ENCODE peak calls at places on chromosomes 5 and 9, in eight cellular contexts. H is breast epithelium, Z is thyroid gland, V is A549, G is Peyer's patch, N is adrenal gland, K is vagina, X is uterus. L is an unnamed sample.

GRCh38 chr9:33165263-33166151 is 1.6 kb downstream of the B4GALT1 start:
- DNase-seq in H (no peak), Z (peak; percentile 49), V (peak; percentile 82), G (peak; percentile 86), N (peak; percentile 80), K (peak; percentile 90), X (peak; percentile 80), L (peak; percentile 99)

GRCh38 chr5:25858019-25858418 is 1180.4 kb downstream of the CDH9 start:
- DNase-seq in H (no peak), Z (no peak), V (peak; percentile 32), G (no peak), N (no peak), K (no peak), X (no peak), L (no peak)

GRCh38 chr5:72154076-72154756 is 46.9 kb downstream of the MAP1B start:
- DNase-seq in H (no peak), Z (peak; percentile 14), V (no peak), G (no peak), N (no peak), K (no peak), X (no peak), L (no peak)

GRCh38 chr9:16668906-16669305 is 201.6 kb downstream of the BNC2 start:
- DNase-seq in H (no peak), Z (no peak), V (no peak), G (no peak), N (no peak), K (no peak), X (no peak), L (no peak)

GRCh38 chr5:31193026-31193425 is 460 bp upstream of the CDH6 start:
- DNase-seq in H (no peak), Z (no peak), V (no peak), G (no peak), N (no peak), K (no peak), X (no peak), L (no peak)

GRCh38 chr9:88697764-88698436 is 162.9 kb downstream of the NXNL2 start:
- DNase-seq in H (no peak), Z (no peak), V (no peak), G (no peak), N (no peak), K (no peak), X (no peak), L (no peak)

GRCh38 chr9:134364391-134365114 is 38.3 kb downstream of the RXRA start:
- DNase-seq in H (no peak), Z (no peak), V (no peak), G (no peak), N (no peak), K (no peak), X (no peak), L (no peak)

GRCh38 chr5:6579535-6579934 is 53.3 kb downstream of the NSUN2 start:
- DNase-seq in H (no peak), Z (no peak), V (no peak), G (no peak), N (no peak), K (no peak), X (no peak), L (no peak)

GRCh38 chr9:5941214-5941613 is 50.5 kb downstream of the MLANA start:
- DNase-seq in H (no peak), Z (no peak), V (no peak), G (no peak), N (no peak), K (no peak), X (no peak), L (no peak)

GRCh38 chr5:39118638-39119037 is 44.4 kb upstream of the RICTOR start:
- DNase-seq in H (no peak), Z (no peak), V (no peak), G (no peak), N (no peak), K (no peak), X (no peak), L (no peak)

GRCh38 chr9:92292338-92293074 is 991 bp downstream of the IARS1 start:
- DNase-seq in H (no peak), Z (peak; percentile 3), V (peak; percentile 22), G (no peak), N (no peak), K (no peak), X (no peak), L (no peak)

GRCh38 chr9:106892632-106893031 is 29.7 kb downstream of the ZNF462 start:
- DNase-seq in H (peak; percentile 86), Z (peak; percentile 35), V (peak; percentile 90), G (peak; percentile 49), N (peak; percentile 76), K (no peak), X (peak; percentile 60), L (peak; percentile 26)

GRCh38 chr9:3809724-3810123 is 283.9 kb upstream of the RFX3 start:
- DNase-seq in H (no peak), Z (no peak), V (peak; percentile 21), G (no peak), N (no peak), K (no peak), X (no peak), L (no peak)

GRCh38 chr5:102858808-102859207 is 103.7 kb downstream of the PAM start:
- DNase-seq in H (no peak), Z (no peak), V (no peak), G (no peak), N (no peak), K (no peak), X (no peak), L (no peak)

GRCh38 chr9:114852050-114852594 is 46.3 kb upstream of the TNFSF15 start:
- DNase-seq in H (no peak), Z (no peak), V (no peak), G (no peak), N (peak; percentile 28), K (no peak), X (peak; percentile 29), L (peak; percentile 41)

GRCh38 chr9:27664136-27664819 is 91.0 kb upstream of the C9orf72 start:
- DNase-seq in H (no peak), Z (no peak), V (no peak), G (no peak), N (no peak), K (no peak), X (peak; percentile 36), L (no peak)

DNA sequence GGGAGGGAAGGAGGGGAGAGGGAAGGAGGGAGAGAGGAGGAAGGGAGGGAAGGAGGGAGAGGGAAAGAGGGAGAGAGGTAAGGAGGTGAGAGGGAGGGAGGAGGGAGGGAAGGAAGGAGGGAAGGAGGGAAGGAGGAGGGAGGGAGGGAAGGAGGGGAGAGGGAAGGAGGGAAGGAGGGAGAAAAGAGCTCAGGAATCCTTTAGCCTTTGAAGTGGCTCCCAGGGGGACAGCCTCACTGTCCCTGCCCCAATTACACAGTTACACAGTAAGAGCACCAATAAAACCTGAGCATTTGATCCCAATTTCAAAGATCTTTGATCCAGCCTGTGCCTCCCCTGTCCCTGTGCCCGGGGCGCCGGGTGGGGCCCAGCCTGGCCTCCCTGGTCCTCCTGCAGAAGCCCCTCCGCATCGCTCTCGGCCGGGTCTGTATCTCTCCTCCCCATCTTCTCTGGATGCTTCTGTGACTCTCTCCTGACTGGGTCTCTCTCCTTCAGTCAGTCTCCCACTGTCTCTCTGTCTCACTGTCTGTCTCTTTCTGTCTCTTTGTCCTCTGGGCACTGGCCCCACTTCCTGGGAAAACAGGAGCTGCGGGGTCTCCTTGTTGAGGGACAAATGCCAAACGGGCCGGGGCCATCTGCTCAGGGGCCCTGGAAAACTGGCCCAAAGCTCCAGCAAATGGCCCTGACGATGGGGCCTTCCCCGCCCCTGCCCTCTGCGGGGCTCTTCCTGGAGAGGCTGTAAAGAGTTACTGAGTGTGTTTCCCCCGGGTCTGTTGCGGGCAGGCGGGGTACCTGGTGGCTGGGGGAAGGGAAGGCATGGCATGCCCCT is 54.2 kb upstream of the EGFL7 start:
- DNase-seq in H (no peak), Z (no peak), V (no peak), G (no peak), N (no peak), K (no peak), X (no peak), L (no peak)
- TF ChIP-seq POLR2A in H (no peak), Z (no peak), V (no peak), G (no peak), N (no peak), K (no peak), X (no peak), L (no peak)

GRCh38 chr9:19230356-19231125 is at the start of gene DENND4C:
- DNase-seq in H (peak; percentile 82), Z (peak; percentile 89), V (peak; percentile 87), G (peak; percentile 93), N (peak; percentile 85), K (no peak), X (peak; percentile 85), L (peak; percentile 82)
- TF ChIP-seq POLR2A in H (peak; percentile 49), Z (peak; percentile 95), V (peak; percentile 81), G (peak; percentile 91), N (no peak), K (peak; percentile 45), X (peak; percentile 85), L (peak; percentile 83)

GRCh38 chr9:137875846-137876245 is 1.7 kb upstream of the CACNA1B start:
- DNase-seq in H (no peak), Z (no peak), V (no peak), G (no peak), N (no peak), K (no peak), X (no peak), L (no peak)

GRCh38 chr9:137872296-137872695 is 5.3 kb upstream of the CACNA1B start:
- DNase-seq in H (no peak), Z (no peak), V (no peak), G (no peak), N (no peak), K (no peak), X (no peak), L (no peak)

GRCh38 chr9:137873408-137873807 is 4.2 kb upstream of the CACNA1B start:
- DNase-seq in H (no peak), Z (no peak), V (no peak), G (no peak), N (no peak), K (no peak), X (no peak), L (no peak)

GRCh38 chr9:137875354-137875753 is 2.2 kb upstream of the CACNA1B start:
- DNase-seq in H (no peak), Z (no peak), V (no peak), G (no peak), N (no peak), K (no peak), X (no peak), L (no peak)

GRCh38 chr9:137873858-137874363 is 3.7 kb upstream of the CACNA1B start:
- DNase-seq in H (no peak), Z (no peak), V (no peak), G (no peak), N (no peak), K (no peak), X (no peak), L (no peak)
- TF ChIP-seq POLR2A in H (no peak), Z (no peak), V (no peak), G (no peak), N (no peak), K (no peak), X (no peak), L (no peak)

DNA sequence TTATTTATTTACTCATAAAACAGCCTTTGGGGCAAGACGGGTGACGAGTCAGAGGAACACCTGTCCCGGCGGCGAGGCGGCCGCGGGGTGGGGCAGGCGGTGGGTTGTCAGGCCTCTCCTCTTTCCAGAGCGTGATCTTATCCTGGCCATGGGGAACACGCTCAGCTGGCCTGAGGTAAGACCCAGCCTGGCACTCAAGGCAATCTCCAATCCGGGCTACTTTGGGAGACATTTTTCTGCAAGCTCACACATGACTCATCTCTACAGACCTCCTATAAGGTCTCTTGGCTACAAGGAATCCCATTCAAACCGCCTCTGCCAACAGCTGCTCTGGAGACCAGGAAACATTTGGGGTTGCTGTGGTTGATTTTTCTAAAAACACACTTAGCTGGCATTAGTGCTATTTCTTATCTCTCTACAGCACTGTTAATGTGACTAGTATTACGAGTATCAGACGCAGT is 6.2 kb downstream of the RAPGEF1 start:
- DNase-seq in H (no peak), Z (no peak), V (peak; percentile 88), G (peak; percentile 74), N (peak; percentile 78), K (no peak), X (no peak), L (no peak)
- TF ChIP-seq POLR2A in H (no peak), Z (no peak), V (no peak), G (no peak), N (no peak), K (no peak), X (no peak), L (no peak)

L was measured in tibial nerve.